ENCODE peak calls at places on chromosomes 7 and 10, in eight cellular contexts. N is RPMI8226; L is GM23338; Y is iris pigment epithelial cell; A is RCC 7860; I is CD8-positive, alpha-beta memory T cell; C is esophagus squamous epithelium; O is activated effector memory CD4-positive, alpha-beta T cell treated with anti-CD3 and anti-CD28 coated beads, Interleukin-2, amount 50 U/mL, for 16 hours. M is an unnamed sample.

GRCh38 chr7:47405921-47406765 is 175.8 kb downstream of the TNS3 start:
- DNase-seq in A (no peak), L (no peak), N (no peak), C (no peak), Y (peak; percentile 57), O (peak; percentile 51), I (no peak), M (no peak)

GRCh38 chr10:130387936-130388580 is 251.9 kb downstream of the GLRX3 start:
- DNase-seq in N (no peak), I (no peak), A (no peak), C (no peak), L (no peak), Y (no peak), O (no peak), M (no peak)

GRCh38 chr7:48097511-48098231 is 8.6 kb downstream of the UPP1 start:
- DNase-seq in I (no peak), N (no peak), A (no peak), O (no peak), L (no peak), Y (peak; percentile 54), C (no peak), M (no peak)

GRCh38 chr10:114526112-114526496 is 121.8 kb upstream of the AFAP1L2 start:
- DNase-seq in Y (peak; percentile 47), I (peak; percentile 63), N (no peak), O (no peak), A (no peak), C (no peak), L (no peak), M (no peak)

GRCh38 chr7:69598487-69599148 is 343 bp downstream of the AUTS2 start:
- DNase-seq in Y (no peak), L (peak; percentile 58), I (no peak), C (no peak), O (no peak), A (no peak), N (peak; percentile 43), M (peak; percentile 67)

GRCh38 chr7:91566333-91566732 is 302.1 kb downstream of the FZD1 start:
- DNase-seq in O (no peak), N (no peak), A (no peak), I (no peak), Y (no peak), C (no peak), L (no peak), M (no peak)

GRCh38 chr7:128115821-128116723 is 84.8 kb upstream of the LRRC4 start:
- DNase-seq in O (peak; percentile 43), Y (no peak), N (no peak), L (peak; percentile 68), C (no peak), I (no peak), A (no peak), M (peak; percentile 59)

GRCh38 chr10:6476989-6477388 is 103.1 kb downstream of the PRKCQ start:
- DNase-seq in A (no peak), L (no peak), O (no peak), N (no peak), Y (no peak), C (no peak), I (no peak), M (no peak)

GRCh38 chr10:18681971-18682403 is 22.8 kb downstream of the ARL5B start:
- DNase-seq in I (no peak), L (no peak), Y (peak; percentile 70), O (no peak), N (no peak), A (peak; percentile 79), C (no peak), M (no peak)

GRCh38 chr7:129433823-129434171 is 435 bp upstream of the STRIP2 start:
- DNase-seq in I (no peak), A (no peak), L (peak; percentile 88), C (no peak), Y (no peak), N (no peak), O (no peak), M (no peak)

GRCh38 chr7:138842111-138842510 is 44.1 kb upstream of the ATP6V0A4 start:
- DNase-seq in O (no peak), C (no peak), Y (peak; percentile 94), I (no peak), L (peak; percentile 54), N (no peak), A (peak; percentile 85), M (peak; percentile 79)

GRCh38 chr10:99695761-99696160 is 36.2 kb downstream of the COX15 start:
- DNase-seq in O (no peak), I (no peak), L (no peak), Y (peak; percentile 65), A (no peak), N (no peak), C (no peak), M (no peak)

GRCh38 chr7:47080816-47081215 is 501.1 kb downstream of the TNS3 start:
- DNase-seq in Y (peak; percentile 43), A (no peak), I (no peak), N (no peak), C (no peak), L (no peak), O (no peak), M (peak; percentile 14)

GRCh38 chr7:97019710-97020109 is 4.9 kb downstream of the DLX5 start:
- DNase-seq in N (no peak), C (no peak), I (no peak), A (no peak), Y (no peak), L (no peak), O (no peak), M (peak; percentile 3)

M was measured in ELF-1.